ENCODE peak calls at places on chromosomes 3 and 15, in six cellular contexts. X is H9, J is H1, T is IMR-90, M is neuronal stem cell, U is mesenchymal stem cell. S is an unnamed sample.

GRCh38 chr15:99085413-99086326 is 19.2 kb upstream of the SYNM start:
- DNase-seq in M (no peak), J (no peak), T (peak), U (peak), X (no peak), S (no peak)

GRCh38 chr15:57323806-57324589 is 52.3 kb upstream of the CGNL1 start:
- DNase-seq in T (peak), X (peak), M (no peak), U (no peak), J (no peak), S (peak)

GRCh38 chr3:45343947-45344346 is 44.4 kb upstream of the LARS2 start:
- DNase-seq in J (no peak), M (no peak), U (peak), X (peak), T (peak), S (peak)

GRCh38 chr15:63135804-63136203 is 14.1 kb downstream of the LACTB start:
- DNase-seq in U (peak), X (no peak), M (no peak), J (no peak), T (peak), S (no peak)

GRCh38 chr3:100844063-100844936 is 135.0 kb downstream of the TFG start:
- DNase-seq in U (no peak), T (peak), M (no peak), J (no peak), X (no peak), S (no peak)

GRCh38 chr3:43152649-43153048 is 46.8 kb upstream of the POMGNT2 start:
- DNase-seq in U (peak), M (no peak), T (no peak), J (no peak), X (no peak), S (no peak)

GRCh38 chr3:125129512-125129962 is 73.7 kb upstream of the HEG1 start:
- DNase-seq in J (no peak), X (no peak), U (peak), T (peak), M (no peak), S (no peak)

GRCh38 chr15:47340576-47340920 is 376.8 kb upstream of the SEMA6D start:
- DNase-seq in M (no peak), J (no peak), X (no peak), U (peak), T (peak), S (no peak)

GRCh38 chr3:35296533-35296932 is 342.8 kb upstream of the ARPP21 start:
- DNase-seq in X (no peak), U (peak), M (no peak), T (no peak), J (no peak), S (no peak)

GRCh38 chr15:58074452-58074851 is 8.9 kb upstream of the ALDH1A2 start:
- DNase-seq in J (no peak), M (no peak), T (no peak), U (no peak), X (no peak), S (no peak)

GRCh38 chr15:66684136-66684681 is 17.8 kb upstream of the SMAD6 start:
- DNase-seq in J (no peak), T (no peak), X (no peak), U (no peak), M (no peak), S (no peak)

GRCh38 chr15:90545095-90545494 is 15.4 kb downstream of the CRTC3 start:
- DNase-seq in U (no peak), J (no peak), T (no peak), X (no peak), M (no peak), S (no peak)

GRCh38 chr3:71876135-71876534 is 91.2 kb upstream of the PROK2 start:
- DNase-seq in U (no peak), M (no peak), J (no peak), X (no peak), T (no peak), S (peak)

GRCh38 chr3:152376351-152377183 is 107.8 kb downstream of the MBNL1 start:
- DNase-seq in T (peak), J (no peak), M (no peak), X (no peak), U (no peak), S (no peak)

GRCh38 chr3:56689303-56689702 is 6.2 kb upstream of the TASOR start:
- DNase-seq in J (no peak), X (no peak), M (no peak), U (no peak), T (no peak), S (no peak)

GRCh38 chr3:73663495-73663894 is 38.8 kb upstream of the PDZRN3 start:
- DNase-seq in M (no peak), T (no peak), X (no peak), J (no peak), U (no peak), S (no peak)

GRCh38 chr15:79463043-79463780 is 31.1 kb downstream of the MINAR1 start:
- DNase-seq in J (no peak), T (no peak), X (no peak), U (no peak), M (no peak), S (no peak)

GRCh38 chr3:152937234-152937633 is 102.3 kb downstream of the P2RY1 start:
- DNase-seq in J (no peak), U (no peak), T (no peak), X (no peak), M (no peak), S (no peak)

GRCh38 chr3:78139166-78139565 is 1099.3 kb downstream of the ROBO2 start:
- DNase-seq in M (no peak), X (no peak), T (peak), U (peak), J (no peak), S (no peak)

GRCh38 chr3:180036678-180037455 is at the start of gene PEX5L:
- DNase-seq in U (peak), T (peak), M (peak), J (peak), X (peak), S (peak)

GRCh38 chr3:45644063-45644462 is 45.1 kb upstream of the SACM1L start:
- DNase-seq in T (peak), X (no peak), M (no peak), U (peak), J (no peak), S (no peak)

GRCh38 chr15:22873204-22873701 is 34.8 kb downstream of the NIPA2 start:
- DNase-seq in M (peak), X (peak), U (peak), T (peak), J (no peak), S (peak)

GRCh38 chr3:140726061-140726460 is 48.2 kb downstream of the TRIM42 start:
- DNase-seq in M (no peak), J (no peak), U (no peak), T (no peak), X (no peak), S (no peak)

GRCh38 chr3:37554364-37554763 is 307.3 kb upstream of the CTDSPL start:
- DNase-seq in T (no peak), M (no peak), U (no peak), X (peak), J (peak), S (peak)

GRCh38 chr3:2156244-2156847 is 57.7 kb downstream of the CNTN4 start:
- DNase-seq in M (peak), J (peak), U (peak), X (peak), T (no peak), S (peak)

GRCh38 chr15:29278436-29279099 is 8.9 kb upstream of the NSMCE3 start:
- DNase-seq in J (no peak), M (no peak), U (peak), X (no peak), T (peak), S (no peak)

GRCh38 chr3:177813322-177813721 is 616.0 kb upstream of the TBL1XR1 start:
- DNase-seq in X (no peak), T (peak), J (no peak), U (no peak), M (no peak), S (no peak)

DNA sequence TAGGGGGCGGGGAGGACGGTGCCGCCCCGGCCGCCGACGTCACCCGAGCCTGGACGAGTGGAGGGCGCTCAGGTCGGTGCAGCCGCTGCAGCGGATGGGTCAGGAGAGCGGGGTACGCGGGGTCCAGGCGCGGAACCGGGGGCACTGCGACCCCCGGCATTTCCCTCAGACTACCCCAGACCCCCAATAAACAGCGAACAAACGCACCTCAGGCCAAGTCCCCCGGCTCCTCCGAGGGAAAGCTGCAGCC is 78.9 kb downstream of the IQSEC1 start:
- DNase-seq in U (peak), J (peak), M (no peak), X (no peak), T (no peak), S (no peak)
- H3K9ac ChIP-seq in U (peak), J (no peak), M (peak), X (no peak), T (peak), S (peak)

GRCh38 chr15:77939851-77940250 is 137.7 kb downstream of the TBC1D2B start:
- DNase-seq in J (no peak), U (no peak), M (no peak), X (no peak), T (no peak), S (no peak)
- H2BK15ac ChIP-seq in J (no peak), U (no peak), M (no peak), X (no peak), T (no peak), S (no peak)

GRCh38 chr15:51038258-51039042 is 56.3 kb downstream of the TNFAIP8L3 start:
- DNase-seq in U (no peak), J (no peak), T (no peak), X (no peak), M (no peak), S (no peak)
- H3K9ac ChIP-seq in U (no peak), J (no peak), T (no peak), X (no peak), M (no peak), S (no peak)

GRCh38 chr3:134817297-134817696 is 22.2 kb downstream of the EPHB1 start:
- DNase-seq in U (no peak), M (no peak), J (no peak), T (no peak), X (no peak), S (no peak)

GRCh38 chr3:134816623-134817022 is 21.6 kb downstream of the EPHB1 start:
- DNase-seq in U (no peak), J (no peak), M (no peak), X (no peak), T (no peak), S (no peak)

GRCh38 chr3:134822065-134822464 is 27.0 kb downstream of the EPHB1 start:
- DNase-seq in X (no peak), J (no peak), U (no peak), M (no peak), T (no peak), S (no peak)

GRCh38 chr3:134824676-134825290 is 29.7 kb downstream of the EPHB1 start:
- DNase-seq in J (no peak), X (no peak), M (no peak), U (no peak), T (no peak), S (no peak)

GRCh38 chr3:134820994-134821393 is 25.9 kb downstream of the EPHB1 start:
- DNase-seq in U (no peak), X (no peak), T (no peak), M (no peak), J (no peak), S (no peak)
- H2BK15ac ChIP-seq in U (no peak), X (no peak), T (no peak), M (no peak), J (no peak), S (no peak)

S was measured in mesendoderm.